ENCODE peak calls at places on chromosomes 7 and 10, in four cellular contexts. I is spleen, K is H1, N is IMR-90. D is an unnamed sample.

GRCh38 chr10:24901686-24902399 is 50.6 kb downstream of the PRTFDC1 start:
- DNase-seq in I (no peak), K (no peak), N (peak; percentile 98), D (no peak)

GRCh38 chr10:93604145-93604544 is 3.1 kb upstream of the RBP4 start:
- DNase-seq in I (no peak), K (no peak), N (no peak), D (no peak)

GRCh38 chr7:155230169-155230593 is 67.5 kb upstream of the INSIG1 start:
- DNase-seq in K (no peak), N (peak; percentile 99), I (peak; percentile 41), D (peak; percentile 75)

GRCh38 chr10:124732931-124733536 is 11.1 kb downstream of the FAM53B start:
- DNase-seq in I (peak; percentile 87), N (peak; percentile 43), K (no peak), D (peak; percentile 88)

GRCh38 chr10:66350622-66351399 is 575.0 kb upstream of the LRRTM3 start:
- DNase-seq in I (no peak), N (no peak), K (no peak), D (no peak)

GRCh38 chr10:80530251-80530650 is 7.5 kb upstream of the SH2D4B start:
- DNase-seq in N (peak; percentile 22), K (no peak), I (no peak), D (no peak)

GRCh38 chr10:99815611-99816010 is 33.2 kb downstream of the ABCC2 start:
- DNase-seq in K (no peak), N (peak; percentile 14), I (no peak), D (no peak)

GRCh38 chr10:132839061-132839460 is 53.1 kb upstream of the NKX6-2 start:
- DNase-seq in K (no peak), N (no peak), I (peak; percentile 44), D (no peak)

GRCh38 chr7:32039000-32039756 is 31.0 kb downstream of the PDE1C start:
- DNase-seq in I (no peak), N (no peak), K (no peak), D (no peak)

GRCh38 chr10:123140164-123140982 is 4.6 kb downstream of the HMX3 start:
- DNase-seq in K (no peak), I (no peak), N (no peak), D (no peak)

GRCh38 chr10:103278862-103279298 is 1.9 kb downstream of the INA start:
- DNase-seq in I (no peak), K (no peak), N (peak; percentile 55), D (no peak)

GRCh38 chr7:2934211-2934731 is 90.2 kb upstream of the GNA12 start:
- DNase-seq in N (peak; percentile 70), I (peak; percentile 61), K (no peak), D (no peak)

GRCh38 chr7:7099584-7100014 is 82.7 kb upstream of the C1GALT1 start:
- DNase-seq in K (peak; percentile 92), I (no peak), N (peak; percentile 83), D (peak; percentile 64)

GRCh38 chr7:141156446-141156845 is 82.6 kb downstream of the TMEM178B start:
- DNase-seq in K (no peak), N (no peak), I (no peak), D (no peak)

GRCh38 chr10:117680611-117681010 is 138.1 kb downstream of the EMX2 start:
- DNase-seq in K (no peak), N (no peak), I (no peak), D (no peak)

GRCh38 chr10:48785796-48786195 is 101.1 kb downstream of the WDFY4 start:
- DNase-seq in N (no peak), K (no peak), I (no peak), D (no peak)

GRCh38 chr7:17625038-17625437 is 315.3 kb downstream of the SNX13 start:
- DNase-seq in K (no peak), N (peak; percentile 95), I (no peak), D (no peak)

GRCh38 chr7:100563100-100563564 is 10.6 kb downstream of the SAP25 start:
- DNase-seq in K (no peak), I (no peak), N (no peak), D (no peak)

GRCh38 chr10:45224219-45224841 is 91.1 kb downstream of the OR13A1 start:
- DNase-seq in N (no peak), I (no peak), K (no peak), D (no peak)

GRCh38 chr7:79406371-79406770 is 47.1 kb downstream of the MAGI2 start:
- DNase-seq in N (peak; percentile 35), K (no peak), I (no peak), D (no peak)

GRCh38 chr10:20627918-20628499 is 269.1 kb downstream of the NEBL start:
- DNase-seq in I (no peak), K (no peak), N (no peak), D (no peak)

GRCh38 chr7:95434501-95435421 is at the start of gene PON2:
- DNase-seq in N (peak; percentile 72), K (peak; percentile 53), I (peak; percentile 92), D (peak; percentile 68)

GRCh38 chr7:36605662-36606441 is 118.4 kb downstream of the AOAH start:
- DNase-seq in I (no peak), K (no peak), N (no peak), D (no peak)

GRCh38 chr7:139482662-139483466 is 609 bp downstream of the KLRG2 start:
- DNase-seq in K (no peak), I (no peak), N (no peak), D (no peak)

GRCh38 chr10:69994262-69994661 is 58.4 kb upstream of the MACROH2A2 start:
- DNase-seq in I (no peak), N (peak; percentile 59), K (no peak), D (peak; percentile 25)

GRCh38 chr10:99709480-99710229 is 22.3 kb downstream of the COX15 start:
- DNase-seq in K (no peak), N (peak; percentile 73), I (no peak), D (no peak)

GRCh38 chr7:68470836-68471235 is 1127.4 kb upstream of the AUTS2 start:
- DNase-seq in I (no peak), K (no peak), N (no peak), D (no peak)

DNA sequence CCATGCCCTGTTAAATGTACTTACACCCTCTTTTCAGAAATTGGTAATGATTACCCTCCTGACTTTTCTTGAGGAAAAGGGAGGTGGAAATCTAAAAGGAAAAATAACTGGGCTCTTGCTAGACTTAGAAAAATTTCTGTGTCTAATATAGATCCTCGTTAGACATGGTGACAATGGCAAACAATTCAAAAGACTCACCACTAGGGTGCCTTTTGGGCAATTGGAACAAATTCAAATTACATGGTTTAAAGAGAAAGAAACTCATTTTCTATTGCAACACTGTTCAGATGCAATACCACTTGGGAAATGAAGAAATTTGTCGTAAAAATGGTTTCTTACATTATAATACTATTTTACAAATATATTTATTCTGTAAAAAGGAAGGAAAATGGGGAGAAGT is 950.1 kb downstream of the GRM8 start:
- DNase-seq in I (no peak), N (no peak), K (no peak), D (no peak)
- TF ChIP-seq CTCF in I (no peak), N (no peak), K (peak; percentile 15), D (no peak)

DNA sequence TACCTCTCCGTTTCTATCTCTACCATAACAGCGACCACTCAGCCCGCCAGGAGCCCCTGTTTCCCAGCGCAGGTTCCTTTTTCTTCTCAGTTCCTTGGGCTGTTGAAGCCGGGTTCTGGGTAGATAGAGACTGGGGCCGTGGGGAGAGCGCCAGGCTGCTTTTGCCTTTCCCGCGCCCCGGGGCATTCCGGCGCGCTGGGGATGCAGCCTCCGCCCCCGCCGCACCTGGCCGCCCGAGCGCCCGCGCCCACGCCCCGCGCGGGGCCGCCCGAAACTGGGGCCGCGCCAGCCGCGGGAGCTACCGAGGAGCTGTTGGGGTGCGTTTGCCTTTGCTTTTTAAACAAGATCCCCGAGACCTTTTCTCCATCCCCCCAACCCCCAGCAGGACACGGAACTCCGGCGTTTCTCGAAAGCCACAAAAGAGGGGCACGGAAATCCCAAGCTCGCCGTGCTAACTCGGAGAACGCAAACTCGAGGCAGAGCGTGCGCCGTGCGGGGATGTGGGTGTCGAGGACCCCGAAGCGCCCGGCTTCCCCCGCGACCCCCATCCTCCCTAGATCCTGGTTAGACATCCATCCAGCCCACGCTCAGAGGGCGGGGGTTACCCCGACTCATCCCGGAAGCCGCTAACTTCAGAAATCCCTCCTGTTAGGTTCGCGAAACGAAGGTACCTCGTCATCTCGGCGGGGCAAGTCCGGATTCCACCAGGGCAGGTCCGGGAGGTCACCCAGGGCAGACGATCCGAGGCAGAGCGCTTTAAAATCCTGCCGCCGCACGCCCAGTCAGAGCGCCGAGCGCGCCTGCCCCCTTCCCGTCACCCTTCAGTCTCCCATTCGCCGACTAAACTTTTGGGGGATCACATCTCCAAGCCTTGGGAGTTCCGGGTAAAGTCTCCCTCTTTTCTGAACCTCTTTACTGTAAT is 1.0 kb downstream of the GRM8 start:
- DNase-seq in I (peak; percentile 70), N (no peak), K (no peak), D (no peak)
- H3K27me3 ChIP-seq in I (peaks cover 87% of the 10 kb centered on the region), N (peaks cover 39% of the 10 kb centered on the region), K (peaks cover 26% of the 10 kb centered on the region), D (peaks cover 48% of the 10 kb centered on the region)

GRCh38 chr7:131029002-131029401 is 295.0 kb upstream of the KLF14 start:
- DNase-seq in K (no peak), N (no peak), I (no peak), D (no peak)

GRCh38 chr7:131028293-131028692 is 294.3 kb upstream of the KLF14 start:
- DNase-seq in N (no peak), I (no peak), K (no peak), D (no peak)

GRCh38 chr7:131031100-131031868 is 296.4 kb upstream of the MKLN1 start:
- DNase-seq in K (no peak), N (no peak), I (no peak), D (no peak)

GRCh38 chr7:131026297-131027003 is 292.4 kb upstream of the KLF14 start:
- DNase-seq in N (peak; percentile 77), K (no peak), I (no peak), D (no peak)

DNA sequence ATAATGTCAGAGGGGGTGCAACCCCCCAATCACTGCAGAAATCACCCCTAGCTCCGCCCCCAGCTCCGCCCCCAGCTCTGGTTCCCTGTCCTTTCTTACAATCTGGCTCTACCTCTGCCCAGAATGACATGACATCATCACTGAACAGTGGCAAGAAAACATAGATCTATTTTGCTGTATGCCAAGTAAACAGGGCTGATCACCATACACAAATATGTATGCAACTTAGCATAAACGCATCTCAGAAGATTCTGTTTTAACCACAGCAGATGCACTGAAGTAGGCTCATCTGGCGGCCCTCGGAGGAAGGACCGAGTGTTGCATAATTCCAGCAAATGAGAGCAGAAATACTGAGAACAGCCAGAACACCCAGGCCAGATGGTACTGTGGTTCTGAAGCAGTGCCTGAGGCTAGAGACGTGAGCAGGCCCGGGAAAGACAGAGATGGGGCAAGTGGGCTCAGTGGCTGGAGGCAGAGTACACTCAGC is 293.3 kb upstream of the KLF14 start:
- DNase-seq in N (peak; percentile 67), K (no peak), I (no peak), D (no peak)
- H3K4me1 ChIP-seq in N (peaks cover 4% of the 10 kb centered on the region), K (no peaks in the 10 kb centered on the region), I (peaks cover 89% of the 10 kb centered on the region), D (peaks cover 96% of the 10 kb centered on the region)

DNA sequence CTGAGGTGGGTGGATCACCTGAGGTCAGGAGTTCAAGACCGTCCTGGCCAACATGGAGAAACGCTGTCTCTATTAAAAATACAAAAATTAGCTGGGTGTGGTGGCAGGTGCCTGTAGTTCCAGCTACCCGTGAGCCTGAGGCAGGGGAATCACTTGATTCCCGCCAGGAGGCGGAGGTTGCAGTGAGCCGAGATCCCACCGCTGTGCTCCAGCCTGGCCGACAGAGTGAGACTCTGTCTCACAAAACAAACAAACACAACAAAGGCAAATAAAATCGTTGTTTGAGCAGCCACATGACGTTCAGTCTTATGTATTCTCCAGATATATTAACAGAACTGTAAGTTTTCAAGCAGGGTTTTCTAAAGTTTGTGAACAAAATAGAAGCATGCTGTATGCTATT is 122.3 kb upstream of the PITRM1 start:
- DNase-seq in I (no peak), N (no peak), K (no peak), D (no peak)
- TF ChIP-seq CTCF in I (no peak), N (no peak), K (no peak), D (no peak)

D was measured in gastrocnemius medialis.